ENCODE peak calls at places on chromosomes 4 and X, in seven cellular contexts. Y is CD4-positive, CD25-positive, alpha-beta regulatory T cell; M is right cardiac atrium; E is lower lobe of right lung; T is fibroblast of lung; F is psoas muscle; W is MG63. Z is an unnamed sample. For H3K27me3, the result is how much of the 10 kb centered on the place peaks cover.

GRCh38 chr4:76758290-76758882 is 139.6 kb downstream of the SOWAHB start:
- DNase-seq in Y (no peak), M (peak), E (no peak), T (peak), F (no peak), W (peak), Z (no peak)

GRCh38 chr4:36255575-36255974 is 11.3 kb upstream of the ARAP2 start:
- DNase-seq in Y (peak), M (no peak), E (no peak), T (no peak), F (no peak), W (no peak), Z (no peak)

GRCh38 chr4:159048166-159048886 is 54.6 kb upstream of the RAPGEF2 start:
- DNase-seq in Y (no peak), M (peak), E (peak), T (peak), F (peak), W (peak), Z (peak)

GRCh38 chr4:145716200-145716599 is 36.3 kb downstream of the C4orf51 start:
- DNase-seq in Y (no peak), M (no peak), E (no peak), T (peak), F (peak), W (peak), Z (no peak)

GRCh38 chr4:188109157-188109755 is at the start of gene TRIML2:
- DNase-seq in Y (no peak), M (no peak), E (no peak), T (no peak), F (no peak), W (no peak), Z (no peak)

GRCh38 chr4:168028568-168028967 is 63.8 kb upstream of the ANXA10 start:
- DNase-seq in Y (no peak), M (no peak), E (no peak), T (no peak), F (no peak), W (no peak), Z (no peak)

GRCh38 chr4:85369703-85370380 is 105.1 kb upstream of the ARHGAP24 start:
- DNase-seq in Y (no peak), M (no peak), E (no peak), T (no peak), F (no peak), W (no peak), Z (no peak)

GRCh38 chr4:87251104-87251503 is 30.7 kb upstream of the KLHL8 start:
- DNase-seq in Y (no peak), M (peak), E (no peak), T (no peak), F (no peak), W (peak), Z (no peak)

GRCh38 chrX:48196745-48197213 is at the start of gene SSX5:
- DNase-seq in Y (no peak), M (no peak), E (no peak), T (no peak), F (no peak), W (no peak), Z (no peak)

GRCh38 chr4:79338148-79338547 is 12.3 kb upstream of the NAA11 start:
- DNase-seq in Y (no peak), M (no peak), E (no peak), T (no peak), F (no peak), W (no peak), Z (no peak)

GRCh38 chr4:97910005-97910404 is 233.3 kb downstream of the STPG2 start:
- DNase-seq in Y (no peak), M (no peak), E (no peak), T (no peak), F (no peak), W (no peak), Z (no peak)

GRCh38 chrX:153719701-153720100 is 4.5 kb downstream of the BCAP31 start:
- DNase-seq in Y (no peak), M (no peak), E (no peak), T (no peak), F (no peak), W (no peak), Z (no peak)
- H3K27me3 ChIP-seq in Y (under half), M (under half), E (under half), T (under half), F (under half), W (under half), Z (under half)

DNA sequence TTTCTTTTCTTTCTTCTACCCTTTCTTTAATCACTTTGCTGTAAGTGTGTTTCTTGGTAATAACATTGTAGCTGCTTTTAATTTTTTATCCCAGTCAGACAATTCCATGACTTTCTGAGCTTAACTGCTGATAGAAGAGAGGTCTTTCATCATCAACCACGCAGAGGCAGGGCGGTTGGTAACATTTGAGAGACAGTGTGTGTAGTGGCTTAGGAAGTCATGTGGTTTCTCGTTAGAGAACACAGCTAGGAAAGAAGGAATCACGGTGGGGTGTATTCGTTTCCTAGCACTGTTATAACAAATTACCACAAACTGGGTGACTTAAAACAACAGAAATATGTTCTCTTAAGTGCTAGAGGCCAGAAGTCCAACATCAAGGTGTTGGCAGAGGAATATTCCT is 11.5 kb downstream of the PRPS2 start:
- DNase-seq in Y (no peak), M (no peak), E (no peak), T (no peak), F (no peak), W (no peak), Z (no peak)
- H3K27me3 ChIP-seq in Y (under half), M (under half), E (under half), T (under half), F (under half), W (under half), Z (under half)

GRCh38 chrX:152137771-152138387 is 498 bp downstream of the MAGEA10 start:
- DNase-seq in Y (no peak), M (no peak), E (no peak), T (no peak), F (no peak), W (no peak), Z (no peak)

GRCh38 chrX:152138388-152138784 is at the start of gene MAGEA10:
- DNase-seq in Y (no peak), M (no peak), E (no peak), T (no peak), F (no peak), W (no peak), Z (no peak)

GRCh38 chrX:152131525-152131924 is 6.9 kb downstream of the MAGEA10 start:
- DNase-seq in Y (no peak), M (no peak), E (no peak), T (no peak), F (no peak), W (no peak), Z (no peak)

GRCh38 chrX:152139589-152139988 is 1.2 kb upstream of the MAGEA10 start:
- DNase-seq in Y (no peak), M (no peak), E (no peak), T (no peak), F (no peak), W (no peak), Z (no peak)

DNA sequence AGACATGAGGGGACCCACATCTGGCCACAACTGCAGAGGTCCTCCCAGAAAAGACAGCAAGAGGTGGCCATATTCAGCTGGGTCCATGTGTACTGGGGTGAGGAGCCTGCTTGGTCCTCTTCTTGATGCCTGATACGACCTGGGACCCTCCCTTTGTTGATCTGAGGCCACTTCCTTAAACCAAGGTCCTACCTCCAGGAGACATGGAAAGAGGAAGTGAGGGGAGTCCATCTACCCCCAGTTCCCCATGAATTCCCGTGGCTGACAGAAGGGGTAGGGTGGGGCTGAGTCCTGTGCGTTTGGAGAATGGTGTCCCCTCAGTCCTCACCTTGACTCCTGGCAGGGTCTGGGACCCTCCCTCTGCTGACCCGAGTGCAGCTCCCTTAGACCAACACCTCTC is 2.1 kb downstream of the MAGEA10 start:
- DNase-seq in Y (no peak), M (no peak), E (no peak), T (no peak), F (no peak), W (no peak), Z (no peak)
- H3K27me3 ChIP-seq in Y (under half), M (under half), E (under half), T (under half), F (under half), W (under half), Z (under half)

DNA sequence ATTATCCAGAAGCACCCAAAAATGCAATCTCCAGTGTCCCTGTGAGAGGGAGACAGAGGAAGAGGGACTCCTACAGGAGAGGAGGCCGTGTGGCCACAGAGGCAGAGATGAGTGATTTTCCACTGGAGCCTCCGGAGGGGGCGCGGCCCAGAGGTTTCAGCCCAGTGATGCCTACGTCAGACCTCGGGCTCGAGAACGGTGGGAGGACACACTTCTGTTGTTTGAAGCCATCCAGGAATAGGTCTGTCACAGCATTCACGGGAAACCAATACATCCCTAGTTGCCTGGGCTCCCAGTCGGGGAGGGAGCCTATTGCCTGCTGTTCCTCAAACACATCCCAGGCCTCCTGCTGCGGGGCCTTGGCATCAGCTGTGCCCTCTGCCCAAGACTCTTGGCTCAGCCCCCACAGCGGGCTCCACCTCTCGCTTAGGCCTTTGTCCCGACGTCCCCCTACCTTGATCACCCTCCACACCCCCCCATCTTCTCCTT is 39.2 kb upstream of the HMX1 start:
- DNase-seq in Y (no peak), M (no peak), E (no peak), T (no peak), F (no peak), W (peak), Z (no peak)
- H3K27me3 ChIP-seq in Y (under half), M (under half), E (under half), T (under half), F (under half), W (under half), Z (under half)

DNA sequence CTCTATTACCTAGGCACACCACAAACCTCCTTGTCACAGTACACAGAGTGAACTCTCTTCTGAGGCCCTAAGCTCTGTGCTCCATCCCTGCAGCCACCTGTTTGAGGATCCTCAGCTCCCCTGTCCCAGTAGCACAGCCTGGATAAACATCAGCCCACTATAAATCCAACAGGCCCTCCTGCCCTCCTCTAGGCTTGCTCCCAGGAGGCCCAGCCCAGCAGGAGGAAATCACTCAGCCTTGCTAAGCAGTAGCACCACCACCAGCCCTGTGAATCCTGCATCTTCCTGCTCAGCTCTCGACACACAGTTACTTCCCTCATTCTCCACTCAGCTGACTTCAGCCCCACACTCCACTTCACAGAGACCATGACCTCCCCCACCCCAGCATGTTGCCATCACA is 273.9 kb downstream of the BCOR start:
- DNase-seq in Y (no peak), M (no peak), E (no peak), T (no peak), F (no peak), W (no peak), Z (no peak)
- H3K27me3 ChIP-seq in Y (under half), M (under half), E (under half), T (under half), F (under half), W (under half), Z (under half)

GRCh38 chr4:121070696-121071639 is 1.4 kb downstream of the NDNF start:
- DNase-seq in Y (no peak), M (peak), E (peak), T (peak), F (peak), W (peak), Z (peak)

GRCh38 chr4:121071640-121072037 is 696 bp downstream of the NDNF start:
- DNase-seq in Y (no peak), M (no peak), E (no peak), T (no peak), F (no peak), W (no peak), Z (no peak)

GRCh38 chr4:121072080-121072835 is at the start of gene NDNF:
- DNase-seq in Y (peak), M (peak), E (peak), T (peak), F (peak), W (peak), Z (peak)

GRCh38 chr4:121072836-121073362 is 564 bp upstream of the NDNF start:
- DNase-seq in Y (no peak), M (no peak), E (peak), T (no peak), F (no peak), W (no peak), Z (no peak)

DNA sequence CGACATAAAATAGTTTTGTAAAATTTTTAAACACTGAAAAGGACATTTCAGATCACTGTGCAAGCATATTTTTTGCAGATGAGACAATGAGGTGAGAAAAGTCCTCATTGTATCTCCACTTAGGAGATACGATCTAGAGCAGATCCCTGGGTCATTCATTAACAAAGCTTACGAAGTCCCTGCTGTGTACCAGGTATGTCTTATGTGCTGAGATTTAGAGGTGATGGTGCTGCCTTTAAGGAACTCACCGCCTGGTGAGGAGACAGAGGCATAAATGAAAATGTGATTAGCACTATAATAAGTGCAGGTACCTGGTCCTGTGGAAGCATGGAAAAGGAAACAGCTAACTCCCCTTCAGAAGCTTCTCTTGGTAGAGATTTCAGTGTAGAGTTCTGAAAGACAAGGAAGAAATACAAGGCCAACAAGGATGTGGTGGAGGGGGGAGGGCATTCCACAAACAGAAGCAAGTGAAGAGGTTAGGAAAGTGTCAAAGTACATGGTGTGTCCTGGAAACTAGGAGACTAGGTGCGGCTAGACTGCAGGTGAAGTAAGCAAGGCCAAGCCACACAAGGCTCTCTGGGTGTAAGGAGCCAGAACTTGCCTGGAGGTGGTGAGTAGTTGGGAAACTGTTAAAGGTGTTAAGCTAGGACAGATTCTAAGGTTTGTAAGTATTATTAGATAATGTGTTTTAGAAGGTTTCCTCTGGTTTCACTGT is 1.5 kb upstream of the NDNF start:
- DNase-seq in Y (no peak), M (no peak), E (peak), T (no peak), F (no peak), W (no peak), Z (no peak)
- H3K27me3 ChIP-seq in Y (under half), M (under half), E (under half), T (under half), F (under half), W (under half), Z (under half)

Z was measured in uterus.